ENCODE peak calls at places on chromosomes 2 and 18, in nine cellular contexts. N is ovary; Q is AG04450; U is pancreas; J is psoas muscle; S is stomach; X is CD4-positive, alpha-beta T cell; G is thoracic aorta; D is H1. B is an unnamed sample.

GRCh38 chr2:11343626-11344341 is 652 bp downstream of the ROCK2 start:
- DNase-seq in N (peak; percentile 63), D (peak; percentile 76), S (peak; percentile 32), X (peak; percentile 5), J (peak; percentile 79), G (no peak), Q (no peak), U (peak; percentile 43), B (peak; percentile 58)

GRCh38 chr2:3427272-3427671 is 47.8 kb downstream of the TRAPPC12 start:
- DNase-seq in U (no peak), Q (no peak), D (no peak), J (no peak), X (no peak), N (no peak), G (no peak), S (no peak), B (no peak)

GRCh38 chr2:135635212-135635835 is 104.0 kb downstream of the R3HDM1 start:
- DNase-seq in X (no peak), G (no peak), U (no peak), N (no peak), D (no peak), J (no peak), S (no peak), Q (no peak), B (no peak)

GRCh38 chr2:46653539-46653938 is 174.2 kb downstream of the TMEM247 start:
- DNase-seq in D (no peak), S (no peak), Q (no peak), X (no peak), J (no peak), U (no peak), G (no peak), N (no peak), B (no peak)

GRCh38 chr18:64438178-64438577 is 289.3 kb upstream of the LINC00305 start:
- DNase-seq in G (no peak), U (no peak), Q (no peak), N (no peak), D (no peak), X (no peak), S (no peak), J (no peak), B (no peak)

GRCh38 chr2:190465060-190465459 is 56.9 kb downstream of the MFSD6 start:
- DNase-seq in N (no peak), X (no peak), D (no peak), U (no peak), S (no peak), G (no peak), J (no peak), Q (no peak), B (no peak)

GRCh38 chr2:28399946-28400345 is 7.3 kb downstream of the FOSL2 start:
- DNase-seq in N (no peak), D (no peak), J (peak; percentile 51), U (no peak), Q (no peak), X (no peak), G (no peak), S (no peak), B (no peak)

GRCh38 chr2:46179037-46179621 is 118.1 kb upstream of the EPAS1 start:
- DNase-seq in J (peak; percentile 77), N (peak; percentile 79), Q (peak; percentile 87), U (no peak), D (no peak), G (peak; percentile 29), X (peak; percentile 38), S (peak; percentile 33), B (peak; percentile 70)

GRCh38 chr2:1546023-1546591 is 132.8 kb downstream of the TPO start:
- DNase-seq in J (no peak), N (peak; percentile 71), S (no peak), U (no peak), D (peak; percentile 71), Q (peak; percentile 37), G (no peak), X (peak; percentile 18), B (no peak)

GRCh38 chr2:52128081-52128480 is 1096.1 kb upstream of the NRXN1 start:
- DNase-seq in J (no peak), N (no peak), Q (no peak), X (no peak), G (no peak), D (no peak), U (no peak), S (no peak), B (no peak)

GRCh38 chr2:214108598-214108997 is 302.3 kb upstream of the VWC2L start:
- DNase-seq in Q (no peak), U (no peak), S (no peak), X (no peak), J (no peak), G (no peak), N (no peak), D (no peak), B (no peak)

GRCh38 chr2:216685327-216685875 is 9.9 kb downstream of the IGFBP5 start:
- DNase-seq in D (no peak), G (no peak), X (no peak), S (no peak), Q (no peak), U (no peak), N (no peak), J (no peak), B (no peak)

GRCh38 chr2:230931556-230932231 is 6.7 kb upstream of the GPR55 start:
- DNase-seq in N (no peak), Q (no peak), S (peak; percentile 21), J (no peak), D (no peak), X (no peak), G (no peak), U (no peak), B (no peak)

GRCh38 chr2:161428240-161428587 is 12.1 kb downstream of the TBR1 start:
- DNase-seq in X (no peak), J (no peak), U (no peak), Q (no peak), S (no peak), D (no peak), N (no peak), G (no peak), B (no peak)

DNA sequence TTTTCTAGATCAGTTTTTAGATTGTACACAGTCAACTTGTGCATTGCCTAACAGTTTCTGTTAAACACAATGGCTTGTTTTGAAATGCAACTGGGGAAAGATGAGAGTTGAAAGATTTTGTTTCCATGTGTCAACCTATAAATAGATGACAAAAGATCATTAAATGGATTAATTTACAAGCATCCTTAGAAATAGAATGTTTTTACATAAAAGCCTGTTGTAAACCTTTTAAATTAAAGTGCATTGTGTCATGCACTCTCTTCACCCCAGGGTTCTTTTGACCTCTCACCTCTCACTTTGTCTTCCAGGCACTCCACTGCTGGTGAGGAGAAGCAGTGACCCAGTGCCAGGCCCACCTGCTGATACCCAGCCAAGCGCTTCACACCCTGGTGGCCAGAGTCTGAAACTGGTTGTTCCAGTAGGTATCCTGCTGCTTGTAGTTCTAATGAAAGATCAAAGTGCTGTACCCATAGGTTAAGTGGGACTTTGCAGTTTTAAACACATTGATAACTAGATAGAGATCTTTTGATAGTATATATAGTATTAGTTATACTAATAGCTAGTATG is 502.1 kb downstream of the PARD3B start:
- DNase-seq in N (no peak), S (no peak), G (no peak), X (no peak), D (peak; percentile 68), J (no peak), Q (no peak), U (no peak), B (no peak)
- TF ChIP-seq CTCF in N (no peak), S (no peak), G (no peak), X (no peak), D (peak; percentile 32), J (no peak), Q (no peak), U (no peak), B (no peak)

GRCh38 chr18:62487161-62487560 is 35.7 kb upstream of the ZCCHC2 start:
- DNase-seq in X (no peak), U (no peak), J (no peak), G (no peak), D (no peak), N (no peak), Q (no peak), S (no peak), B (no peak)

GRCh38 chr18:62484941-62485340 is 37.9 kb upstream of the ZCCHC2 start:
- DNase-seq in X (no peak), D (no peak), G (no peak), U (no peak), S (no peak), N (no peak), J (no peak), Q (no peak), B (no peak)

GRCh38 chr18:62480927-62481326 is 41.9 kb upstream of the ZCCHC2 start:
- DNase-seq in D (no peak), G (no peak), J (no peak), X (no peak), U (no peak), Q (no peak), S (no peak), N (no peak), B (no peak)

GRCh38 chr18:62486290-62486964 is 36.4 kb upstream of the ZCCHC2 start:
- DNase-seq in X (no peak), Q (no peak), U (no peak), N (no peak), S (peak; percentile 44), D (no peak), G (no peak), J (no peak), B (no peak)

DNA sequence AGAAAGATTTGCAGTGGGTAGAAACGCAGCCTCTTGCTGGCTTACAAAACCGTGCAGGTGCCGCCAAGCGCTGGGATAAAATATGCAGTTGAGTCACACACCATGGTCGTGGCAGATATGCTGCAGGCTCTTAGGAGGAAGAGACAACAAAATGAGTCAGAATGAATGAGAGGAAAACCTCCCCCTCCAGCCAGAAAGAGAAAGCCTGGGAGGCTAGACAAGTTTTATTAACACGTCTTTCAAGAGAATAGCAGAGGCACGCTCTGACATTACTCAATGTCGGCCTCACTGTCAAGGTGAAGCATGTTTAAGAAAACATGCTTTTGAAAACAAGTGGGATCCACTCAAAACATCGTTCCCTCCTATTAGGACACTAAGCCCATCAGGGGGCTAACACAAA is 37.1 kb upstream of the ZCCHC2 start:
- DNase-seq in Q (peak; percentile 18), G (no peak), S (peak; percentile 42), J (no peak), X (no peak), N (no peak), U (no peak), D (no peak), B (no peak)
- H3K27ac ChIP-seq in Q (no peak overlapping the region), G (no peak overlapping the region), S (peak overlapping the region; percentile 61), J (no peak overlapping the region), X (no peak overlapping the region), N (no peak overlapping the region), U (no peak overlapping the region), D (no peak overlapping the region), B (no peak overlapping the region)

DNA sequence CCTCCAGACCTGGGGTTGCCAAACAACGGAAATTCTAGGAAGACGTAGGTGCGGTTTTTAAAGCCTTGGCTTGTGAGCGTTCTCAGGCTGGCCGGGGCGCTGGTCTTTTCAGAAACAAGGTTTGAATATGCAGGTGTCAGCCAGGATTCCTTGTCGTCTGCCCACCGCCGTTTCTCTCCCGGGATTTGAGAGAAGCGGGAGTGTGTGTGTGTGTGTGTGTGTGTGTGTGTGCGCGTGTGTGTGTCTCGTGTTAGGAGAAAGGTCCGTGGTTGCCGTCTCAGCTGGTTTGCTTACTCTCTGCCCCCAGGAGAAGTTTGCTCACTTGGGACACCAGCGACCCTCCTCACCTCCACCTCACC is 1.0 kb upstream of the ONECUT2 start:
- DNase-seq in J (no peak), Q (no peak), N (no peak), G (no peak), U (no peak), X (no peak), D (peak; percentile 56), S (no peak), B (no peak)
- H3K27me3 ChIP-seq in J (peaks cover 3% of the 10 kb centered on the region), Q (peaks cover 91% of the 10 kb centered on the region), N (no peaks in the 10 kb centered on the region), G (peaks cover 56% of the 10 kb centered on the region), U (peaks cover 9% of the 10 kb centered on the region), X (peaks cover 92% of the 10 kb centered on the region), D (peaks cover 93% of the 10 kb centered on the region), S (peaks cover 99% of the 10 kb centered on the region), B (peaks cover 97% of the 10 kb centered on the region)

GRCh38 chr2:22737144-22737543 is 647.8 kb upstream of the KLHL29 start:
- DNase-seq in Q (no peak), N (no peak), U (no peak), X (no peak), G (no peak), D (no peak), S (no peak), J (no peak), B (no peak)
- TF ChIP-seq CTCF in Q (no peak), N (no peak), U (no peak), X (no peak), G (no peak), D (no peak), S (no peak), J (no peak), B (peak; percentile 46)